ENCODE peak calls at places on chromosomes 13 and 19, in four cellular contexts. One of them, this sample, is unnamed.

GRCh38 chr19:10554760-10555612 is 10.8 kb downstream of the KRI1 start:
- DNase-seq in stimulated activated CD4-positive, alpha-beta T cell treated with anti-CD3 and anti-CD28 coated beads, Interleukin-2, amount 100 ng/mL, for 4 hours: no peak
- DNase-seq in NCI-H2081: no peak
- DNase-seq in fibroblast of mammary gland: no peak
- DNase-seq in this sample: no peak

GRCh38 chr19:4075373-4075772 is 8.7 kb upstream of the ZBTB7A start:
- DNase-seq in stimulated activated CD4-positive, alpha-beta T cell treated with anti-CD3 and anti-CD28 coated beads, Interleukin-2, amount 100 ng/mL, for 4 hours: no peak
- DNase-seq in NCI-H2081: no peak
- DNase-seq in fibroblast of mammary gland: peak; percentile 44
- DNase-seq in this sample: no peak

GRCh38 chr13:39875111-39875510 is 219.6 kb downstream of the COG6 start:
- DNase-seq in stimulated activated CD4-positive, alpha-beta T cell treated with anti-CD3 and anti-CD28 coated beads, Interleukin-2, amount 100 ng/mL, for 4 hours: no peak
- DNase-seq in NCI-H2081: no peak
- DNase-seq in fibroblast of mammary gland: peak; percentile 43
- DNase-seq in this sample: no peak

GRCh38 chr19:403221-404036 is 5.5 kb downstream of the C2CD4C start:
- DNase-seq in stimulated activated CD4-positive, alpha-beta T cell treated with anti-CD3 and anti-CD28 coated beads, Interleukin-2, amount 100 ng/mL, for 4 hours: no peak
- DNase-seq in NCI-H2081: peak; percentile 39
- DNase-seq in fibroblast of mammary gland: no peak
- DNase-seq in this sample: no peak

GRCh38 chr13:21014666-21015170 is 46.7 kb downstream of the LATS2 start:
- DNase-seq in stimulated activated CD4-positive, alpha-beta T cell treated with anti-CD3 and anti-CD28 coated beads, Interleukin-2, amount 100 ng/mL, for 4 hours: no peak
- DNase-seq in NCI-H2081: no peak
- DNase-seq in fibroblast of mammary gland: peak; percentile 92
- DNase-seq in this sample: no peak

GRCh38 chr13:111575719-111576118 is 255.3 kb downstream of the TEX29 start:
- DNase-seq in stimulated activated CD4-positive, alpha-beta T cell treated with anti-CD3 and anti-CD28 coated beads, Interleukin-2, amount 100 ng/mL, for 4 hours: no peak
- DNase-seq in NCI-H2081: no peak
- DNase-seq in fibroblast of mammary gland: no peak
- DNase-seq in this sample: no peak

GRCh38 chr19:29260477-29261317 is 47.7 kb upstream of the UQCRFS1 start:
- DNase-seq in stimulated activated CD4-positive, alpha-beta T cell treated with anti-CD3 and anti-CD28 coated beads, Interleukin-2, amount 100 ng/mL, for 4 hours: no peak
- DNase-seq in NCI-H2081: no peak
- DNase-seq in fibroblast of mammary gland: peak; percentile 36
- DNase-seq in this sample: no peak

GRCh38 chr13:74324338-74324737 is 190.1 kb upstream of the KLF12 start:
- DNase-seq in stimulated activated CD4-positive, alpha-beta T cell treated with anti-CD3 and anti-CD28 coated beads, Interleukin-2, amount 100 ng/mL, for 4 hours: no peak
- DNase-seq in NCI-H2081: no peak
- DNase-seq in fibroblast of mammary gland: no peak
- DNase-seq in this sample: no peak

GRCh38 chr19:38730731-38731589 is 13.3 kb downstream of the CAPN12 start:
- DNase-seq in stimulated activated CD4-positive, alpha-beta T cell treated with anti-CD3 and anti-CD28 coated beads, Interleukin-2, amount 100 ng/mL, for 4 hours: no peak
- DNase-seq in NCI-H2081: no peak
- DNase-seq in fibroblast of mammary gland: no peak
- DNase-seq in this sample: no peak

GRCh38 chr13:93549326-93549855 is 322.8 kb downstream of the GPC6 start:
- DNase-seq in stimulated activated CD4-positive, alpha-beta T cell treated with anti-CD3 and anti-CD28 coated beads, Interleukin-2, amount 100 ng/mL, for 4 hours: no peak
- DNase-seq in NCI-H2081: no peak
- DNase-seq in fibroblast of mammary gland: peak; percentile 53
- DNase-seq in this sample: no peak

GRCh38 chr13:28636078-28636477 is 22.9 kb upstream of the POMP start:
- DNase-seq in stimulated activated CD4-positive, alpha-beta T cell treated with anti-CD3 and anti-CD28 coated beads, Interleukin-2, amount 100 ng/mL, for 4 hours: no peak
- DNase-seq in NCI-H2081: no peak
- DNase-seq in fibroblast of mammary gland: peak; percentile 59
- DNase-seq in this sample: no peak

GRCh38 chr13:41059896-41060722 is 1.2 kb upstream of the WBP4 start:
- DNase-seq in stimulated activated CD4-positive, alpha-beta T cell treated with anti-CD3 and anti-CD28 coated beads, Interleukin-2, amount 100 ng/mL, for 4 hours: peak; percentile 74
- DNase-seq in NCI-H2081: peak; percentile 83
- DNase-seq in fibroblast of mammary gland: peak; percentile 89
- DNase-seq in this sample: peak; percentile 58

GRCh38 chr13:32989331-32989730 is 26.9 kb upstream of the KL start:
- DNase-seq in stimulated activated CD4-positive, alpha-beta T cell treated with anti-CD3 and anti-CD28 coated beads, Interleukin-2, amount 100 ng/mL, for 4 hours: no peak
- DNase-seq in NCI-H2081: no peak
- DNase-seq in fibroblast of mammary gland: no peak
- DNase-seq in this sample: no peak

This sample was measured in activated CD4-positive, alpha-beta T cell treated with anti-CD3 and anti-CD28 coated beads, Interleukin-2, amount 50 U/mL, for 4 hours.